ENCODE peak calls at places on chromosomes 12 and 14, in seven cellular contexts. E, I, N, D, A, B and O are unnamed samples.

GRCh38 chr14:64983439-64984310 is 3.0 kb upstream of the FNTB start:
- DNase-seq in N (peak; percentile 41), E (peak; percentile 76), D (no peak), A (no peak), I (peak; percentile 59), B (no peak), O (peak; percentile 72)

GRCh38 chr12:109739747-109740693 is 26.4 kb downstream of the FAM222A start:
- DNase-seq in D (no peak), A (peak; percentile 6), E (peak; percentile 61), B (no peak), I (peak; percentile 28), N (peak; percentile 62), O (peak; percentile 11)

GRCh38 chr14:88299865-88300264 is 23.2 kb downstream of the KCNK10 start:
- DNase-seq in N (no peak), D (no peak), A (no peak), E (no peak), B (no peak), I (no peak), O (no peak)

GRCh38 chr12:857611-858010 is 91.9 kb downstream of the RAD52 start:
- DNase-seq in N (no peak), I (no peak), B (no peak), D (no peak), E (no peak), A (no peak), O (peak; percentile 89)

GRCh38 chr12:12546314-12546772 is 16.3 kb downstream of the DUSP16 start:
- DNase-seq in D (no peak), E (no peak), I (no peak), A (no peak), B (no peak), N (no peak), O (peak; percentile 27)

GRCh38 chr14:93788557-93789365 is 476 bp upstream of the PRIMA1 start:
- DNase-seq in D (peak; percentile 35), I (no peak), E (peak; percentile 88), A (peak; percentile 55), B (no peak), N (peak; percentile 70), O (no peak)

GRCh38 chr12:104630230-104630670 is 173.5 kb downstream of the CHST11 start:
- DNase-seq in A (no peak), I (no peak), B (no peak), D (no peak), E (no peak), N (peak; percentile 41), O (no peak)

GRCh38 chr12:124623344-124623885 is 56.0 kb upstream of the NCOR2 start:
- DNase-seq in N (no peak), A (no peak), I (no peak), D (no peak), E (no peak), B (no peak), O (peak; percentile 28)

GRCh38 chr12:52044284-52044983 is 6.8 kb upstream of the NR4A1 start:
- DNase-seq in B (no peak), N (no peak), A (peak; percentile 94), D (peak; percentile 95), I (no peak), E (peak; percentile 95), O (no peak)

GRCh38 chr14:32472512-32473472 is 143.7 kb downstream of the AKAP6 start:
- DNase-seq in E (no peak), N (no peak), I (no peak), A (peak; percentile 64), B (no peak), D (peak; percentile 36), O (peak; percentile 10)

GRCh38 chr12:53160000-53160399 is 20.5 kb upstream of the ZNF740 start:
- DNase-seq in A (no peak), N (no peak), D (no peak), B (no peak), E (peak; percentile 72), I (no peak), O (no peak)

GRCh38 chr12:3560295-3560620 is 69.3 kb downstream of the PRMT8 start:
- DNase-seq in N (no peak), B (no peak), E (peak; percentile 34), I (no peak), A (no peak), D (no peak), O (no peak)

GRCh38 chr14:104800600-104801283 is at the start of gene ZBTB42:
- DNase-seq in E (peak; percentile 94), N (peak; percentile 55), D (peak; percentile 76), B (peak; percentile 56), I (peak; percentile 47), A (peak; percentile 70), O (peak; percentile 72)

GRCh38 chr12:113162102-113163029 is 12.8 kb downstream of the CFAP73 start:
- DNase-seq in A (no peak), D (no peak), I (no peak), B (no peak), N (no peak), E (no peak), O (peak; percentile 57)

GRCh38 chr14:105156414-105157375 is 11.9 kb downstream of the JAG2 start:
- DNase-seq in E (no peak), N (no peak), B (no peak), I (no peak), A (no peak), D (no peak), O (no peak)

GRCh38 chr14:68952544-68953535 is 26.3 kb downstream of the ACTN1 start:
- DNase-seq in N (no peak), B (no peak), D (no peak), E (no peak), I (no peak), A (peak; percentile 59), O (peak; percentile 66)

GRCh38 chr12:132437252-132438138 is 52.5 kb upstream of the FBRSL1 start:
- DNase-seq in D (no peak), N (no peak), E (no peak), A (no peak), I (no peak), B (no peak), O (no peak)